ENCODE peak calls at places on chromosomes 2 and 18, in six cellular contexts. I, S, X, U, H and A are unnamed samples.

GRCh38 chr2:159903404-159904126 is 105.6 kb upstream of the CD302 start:
- DNase-seq in I (no peak), S (peak; percentile 73), X (no peak), U (no peak), H (no peak), A (no peak)

GRCh38 chr18:53380063-53380639 is 844.3 kb downstream of the MBD2 start:
- DNase-seq in I (peak; percentile 19), S (peak; percentile 23), X (no peak), U (peak; percentile 15), H (peak; percentile 50), A (peak; percentile 75)

GRCh38 chr2:216911008-216911407 is 51.1 kb upstream of the TNP1 start:
- DNase-seq in I (no peak), S (no peak), X (no peak), U (no peak), H (no peak), A (no peak)

GRCh38 chr2:64698668-64699444 is 45.1 kb upstream of the SERTAD2 start:
- DNase-seq in I (peak; percentile 24), S (no peak), X (peak; percentile 41), U (no peak), H (peak; percentile 92), A (no peak)

GRCh38 chr2:28391564-28392296 is 928 bp upstream of the FOSL2 start:
- DNase-seq in I (peak; percentile 65), S (peak; percentile 87), X (peak; percentile 90), U (peak; percentile 68), H (peak; percentile 81), A (peak; percentile 78)

GRCh38 chr18:5890606-5891360 is 4.5 kb downstream of the TMEM200C start:
- DNase-seq in I (no peak), S (peak; percentile 75), X (no peak), U (no peak), H (peak; percentile 56), A (peak; percentile 57)

GRCh38 chr2:23452853-23453420 is 68.0 kb downstream of the KLHL29 start:
- DNase-seq in I (no peak), S (no peak), X (no peak), U (no peak), H (no peak), A (no peak)

GRCh38 chr2:190977505-190977904 is 36.5 kb downstream of the STAT1 start:
- DNase-seq in I (no peak), S (no peak), X (no peak), U (no peak), H (no peak), A (no peak)

GRCh38 chr18:36328385-36328858 is 30.9 kb downstream of the FHOD3 start:
- DNase-seq in I (no peak), S (no peak), X (no peak), U (no peak), H (no peak), A (no peak)

GRCh38 chr2:48218169-48218568 is 311.8 kb upstream of the STON1 start:
- DNase-seq in I (no peak), S (no peak), X (no peak), U (no peak), H (no peak), A (no peak)

GRCh38 chr2:24111407-24111861 is 11.7 kb downstream of the PFN4 start:
- DNase-seq in I (no peak), S (no peak), X (peak; percentile 87), U (no peak), H (peak; percentile 63), A (peak; percentile 0)

GRCh38 chr2:72325592-72326422 is 178.1 kb upstream of the CYP26B1 start:
- DNase-seq in I (no peak), S (peak; percentile 16), X (no peak), U (peak; percentile 18), H (peak; percentile 52), A (peak; percentile 81)

GRCh38 chr18:9824474-9824832 is 61.3 kb upstream of the TXNDC2 start:
- DNase-seq in I (no peak), S (no peak), X (no peak), U (no peak), H (no peak), A (no peak)

GRCh38 chr2:70104231-70105111 is 17.2 kb downstream of the PCBP1 start:
- DNase-seq in I (no peak), S (no peak), X (no peak), U (peak; percentile 83), H (no peak), A (peak; percentile 90)

GRCh38 chr2:196370386-196370785 is 199.0 kb upstream of the STK17B start:
- DNase-seq in I (no peak), S (no peak), X (no peak), U (no peak), H (no peak), A (no peak)

GRCh38 chr2:120675460-120676130 is 60.1 kb upstream of the GLI2 start:
- DNase-seq in I (peak; percentile 53), S (peak; percentile 51), X (peak; percentile 51), U (peak; percentile 33), H (peak; percentile 76), A (peak; percentile 73)

GRCh38 chr2:216555274-216555673 is 56.6 kb downstream of the RPL37A start:
- DNase-seq in I (no peak), S (no peak), X (no peak), U (no peak), H (peak; percentile 63), A (no peak)

GRCh38 chr2:14978836-14979235 is 346.3 kb downstream of the LRATD1 start:
- DNase-seq in I (no peak), S (no peak), X (no peak), U (no peak), H (peak; percentile 91), A (no peak)

GRCh38 chr2:108268001-108268400 is 20.7 kb upstream of the SULT1C2 start:
- DNase-seq in I (no peak), S (no peak), X (peak; percentile 60), U (no peak), H (peak; percentile 80), A (no peak)

GRCh38 chr18:30622104-30622503 is 420.4 kb downstream of the DSC3 start:
- DNase-seq in I (no peak), S (no peak), X (no peak), U (no peak), H (no peak), A (no peak)

GRCh38 chr2:85806358-85807118 is 52.7 kb downstream of the ATOH8 start:
- DNase-seq in I (no peak), S (no peak), X (peak; percentile 42), U (no peak), H (no peak), A (no peak)

GRCh38 chr2:71713581-71714580 is 260.5 kb downstream of the DYSF start:
- DNase-seq in I (no peak), S (no peak), X (peak; percentile 53), U (no peak), H (no peak), A (no peak)

GRCh38 chr2:134336936-134337335 is 83.1 kb downstream of the MGAT5 start:
- DNase-seq in I (no peak), S (no peak), X (no peak), U (no peak), H (no peak), A (no peak)

GRCh38 chr2:43302311-43303051 is 76.1 kb upstream of the ZFP36L2 start:
- DNase-seq in I (no peak), S (no peak), X (no peak), U (no peak), H (no peak), A (no peak)

GRCh38 chr2:121386707-121387106 is 101.7 kb upstream of the TFCP2L1 start:
- DNase-seq in I (no peak), S (no peak), X (no peak), U (no peak), H (peak; percentile 45), A (no peak)

GRCh38 chr2:221573430-221574230 is 1.5 kb upstream of the EPHA4 start:
- DNase-seq in I (peak; percentile 22), S (peak; percentile 75), X (peak; percentile 79), U (peak; percentile 63), H (peak; percentile 76), A (peak; percentile 90)

GRCh38 chr2:2586961-2587360 is 255.9 kb upstream of the MYT1L start:
- DNase-seq in I (no peak), S (no peak), X (no peak), U (no peak), H (no peak), A (no peak)

GRCh38 chr2:121740973-121741372 is 4.3 kb upstream of the NIFK start:
- DNase-seq in I (no peak), S (no peak), X (no peak), U (no peak), H (no peak), A (no peak)

GRCh38 chr18:55301836-55302235 is 286.2 kb downstream of the TCF4 start:
- DNase-seq in I (no peak), S (no peak), X (no peak), U (no peak), H (no peak), A (no peak)

GRCh38 chr2:25618676-25619075 is 54.7 kb downstream of the DTNB start:
- DNase-seq in I (peak; percentile 53), S (no peak), X (peak; percentile 94), U (no peak), H (peak; percentile 96), A (no peak)

GRCh38 chr2:86632672-86633071 is 9.0 kb upstream of the RNF103 start:
- DNase-seq in I (no peak), S (no peak), X (no peak), U (no peak), H (peak; percentile 63), A (no peak)

GRCh38 chr2:176843208-176843607 is 369.4 kb upstream of the HNRNPA3 start:
- DNase-seq in I (no peak), S (no peak), X (no peak), U (no peak), H (no peak), A (no peak)
- H3K9me2 ChIP-seq in I (no peaks in the 10 kb centered on the region), S (no peaks in the 10 kb centered on the region), X (no peaks in the 10 kb centered on the region), U (no peaks in the 10 kb centered on the region), H (no peaks in the 10 kb centered on the region), A (no peaks in the 10 kb centered on the region)

GRCh38 chr2:7987992-7988391 is 693.9 kb upstream of the ID2 start:
- DNase-seq in I (no peak), S (no peak), X (no peak), U (no peak), H (no peak), A (no peak)
- H3K9me2 ChIP-seq in I (no peaks in the 10 kb centered on the region), S (no peaks in the 10 kb centered on the region), X (no peaks in the 10 kb centered on the region), U (no peaks in the 10 kb centered on the region), H (no peaks in the 10 kb centered on the region), A (no peaks in the 10 kb centered on the region)

DNA sequence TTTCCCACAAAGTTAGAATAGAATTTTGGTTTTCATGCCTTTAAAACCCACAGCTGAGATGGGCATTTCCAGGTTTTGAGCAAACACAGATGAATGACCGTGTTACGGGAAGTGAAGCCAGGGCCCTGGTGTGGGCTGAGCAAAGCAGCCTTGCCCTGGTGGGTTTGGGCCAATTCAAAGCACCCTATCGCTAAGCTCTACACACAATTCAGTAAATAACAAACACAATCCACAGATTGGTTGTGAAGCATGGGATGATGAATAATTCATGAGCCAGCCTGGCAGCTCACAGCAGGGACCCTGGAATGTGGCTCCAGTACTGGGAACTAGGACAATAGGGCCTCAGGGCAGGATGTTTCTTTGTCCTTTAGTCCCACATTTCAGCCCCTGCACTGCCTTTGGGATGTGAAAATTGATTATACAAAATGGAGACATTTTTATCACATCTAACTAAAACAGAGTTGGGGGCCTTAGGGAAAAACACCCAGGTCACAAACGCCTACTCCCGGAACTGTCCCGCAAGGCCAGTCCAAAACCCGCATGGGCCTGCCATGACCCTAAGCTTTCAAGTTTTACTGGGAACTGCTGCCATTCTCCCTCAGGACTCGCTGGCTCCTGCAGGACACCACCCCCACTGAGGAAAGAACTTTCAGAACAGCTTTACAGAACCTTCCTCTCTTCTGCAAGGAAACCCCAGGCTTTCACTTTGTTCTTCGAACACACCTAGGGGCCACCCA is 320.2 kb upstream of the HS6ST1 start:
- DNase-seq in I (no peak), S (no peak), X (peak; percentile 63), U (no peak), H (no peak), A (no peak)
- H3K9me2 ChIP-seq in I (no peaks in the 10 kb centered on the region), S (no peaks in the 10 kb centered on the region), X (no peaks in the 10 kb centered on the region), U (no peaks in the 10 kb centered on the region), H (no peaks in the 10 kb centered on the region), A (no peaks in the 10 kb centered on the region)

GRCh38 chr2:106536490-106536889 is 49.3 kb downstream of the CD8B2 start:
- DNase-seq in I (no peak), S (peak; percentile 44), X (no peak), U (no peak), H (no peak), A (no peak)
- H3K9me2 ChIP-seq in I (no peaks in the 10 kb centered on the region), S (no peaks in the 10 kb centered on the region), X (no peaks in the 10 kb centered on the region), U (no peaks in the 10 kb centered on the region), H (no peaks in the 10 kb centered on the region), A (no peaks in the 10 kb centered on the region)